ENCODE peak calls at places on chromosomes 7 and 10, in ten cellular contexts. One of them, this sample, is unnamed. For H3K36me3, the result is how much of the 10 kb centered on the place peaks cover.

GRCh38 chr7:110856704-110857103 is 234.2 kb upstream of the LRRN3 start:
- DNase-seq in neural progenitor cell: no peak
- DNase-seq in hepatocyte: no peak
- DNase-seq in Peyer's patch: no peak
- DNase-seq in breast epithelium: no peak
- DNase-seq in left lung: no peak
- DNase-seq in IMR-90: peak
- DNase-seq in lower lobe of right lung: no peak
- DNase-seq in PC-3: peak
- DNase-seq in psoas muscle: no peak
- DNase-seq in this sample: no peak

GRCh38 chr7:40571796-40572195 is 437.0 kb downstream of the SUGCT start:
- DNase-seq in Peyer's patch: no peak
- DNase-seq in breast epithelium: no peak
- DNase-seq in psoas muscle: no peak
- DNase-seq in IMR-90: peak
- DNase-seq in lower lobe of right lung: no peak
- DNase-seq in left lung: no peak
- DNase-seq in PC-3: peak
- DNase-seq in neural progenitor cell: no peak
- DNase-seq in hepatocyte: no peak
- DNase-seq in this sample: no peak

GRCh38 chr10:37707829-37708578 is 149.4 kb downstream of the ZNF248 start:
- DNase-seq in Peyer's patch: no peak
- DNase-seq in lower lobe of right lung: no peak
- DNase-seq in psoas muscle: no peak
- DNase-seq in breast epithelium: no peak
- DNase-seq in IMR-90: no peak
- DNase-seq in neural progenitor cell: no peak
- DNase-seq in left lung: no peak
- DNase-seq in PC-3: peak
- DNase-seq in hepatocyte: no peak
- DNase-seq in this sample: no peak

GRCh38 chr7:77413861-77414424 is 2.2 kb downstream of the GSAP start:
- DNase-seq in psoas muscle: no peak
- DNase-seq in hepatocyte: no peak
- DNase-seq in PC-3: peak
- DNase-seq in lower lobe of right lung: no peak
- DNase-seq in IMR-90: peak
- DNase-seq in Peyer's patch: no peak
- DNase-seq in neural progenitor cell: no peak
- DNase-seq in left lung: no peak
- DNase-seq in breast epithelium: no peak
- DNase-seq in this sample: no peak

GRCh38 chr10:34286136-34286739 is 528.9 kb downstream of the PARD3 start:
- DNase-seq in lower lobe of right lung: no peak
- DNase-seq in psoas muscle: no peak
- DNase-seq in Peyer's patch: no peak
- DNase-seq in neural progenitor cell: no peak
- DNase-seq in breast epithelium: no peak
- DNase-seq in PC-3: peak
- DNase-seq in left lung: no peak
- DNase-seq in hepatocyte: no peak
- DNase-seq in IMR-90: peak
- DNase-seq in this sample: no peak

GRCh38 chr10:7667262-7668141 is 736 bp upstream of the ITIH5 start:
- DNase-seq in IMR-90: no peak
- DNase-seq in hepatocyte: peak
- DNase-seq in neural progenitor cell: peak
- DNase-seq in psoas muscle: no peak
- DNase-seq in lower lobe of right lung: no peak
- DNase-seq in Peyer's patch: no peak
- DNase-seq in PC-3: no peak
- DNase-seq in left lung: no peak
- DNase-seq in breast epithelium: no peak
- DNase-seq in this sample: no peak

GRCh38 chr10:14571866-14572507 is 202.7 kb downstream of the FAM107B start:
- DNase-seq in hepatocyte: peak
- DNase-seq in IMR-90: peak
- DNase-seq in breast epithelium: peak
- DNase-seq in Peyer's patch: peak
- DNase-seq in PC-3: peak
- DNase-seq in psoas muscle: no peak
- DNase-seq in left lung: no peak
- DNase-seq in neural progenitor cell: no peak
- DNase-seq in lower lobe of right lung: peak
- DNase-seq in this sample: peak

GRCh38 chr10:59887972-59888640 is 18.2 kb downstream of the CCDC6 start:
- DNase-seq in neural progenitor cell: no peak
- DNase-seq in psoas muscle: no peak
- DNase-seq in Peyer's patch: no peak
- DNase-seq in left lung: no peak
- DNase-seq in lower lobe of right lung: no peak
- DNase-seq in IMR-90: no peak
- DNase-seq in hepatocyte: no peak
- DNase-seq in PC-3: no peak
- DNase-seq in breast epithelium: no peak
- DNase-seq in this sample: no peak

GRCh38 chr10:27699778-27700177 is 45.8 kb downstream of the MKX start:
- DNase-seq in Peyer's patch: no peak
- DNase-seq in breast epithelium: no peak
- DNase-seq in left lung: no peak
- DNase-seq in psoas muscle: no peak
- DNase-seq in IMR-90: peak
- DNase-seq in hepatocyte: no peak
- DNase-seq in neural progenitor cell: no peak
- DNase-seq in PC-3: peak
- DNase-seq in lower lobe of right lung: no peak
- DNase-seq in this sample: no peak

GRCh38 chr10:123911866-123912265 is 20.3 kb upstream of the CPXM2 start:
- DNase-seq in PC-3: no peak
- DNase-seq in neural progenitor cell: no peak
- DNase-seq in hepatocyte: peak
- DNase-seq in Peyer's patch: no peak
- DNase-seq in breast epithelium: no peak
- DNase-seq in psoas muscle: no peak
- DNase-seq in left lung: no peak
- DNase-seq in IMR-90: no peak
- DNase-seq in lower lobe of right lung: no peak
- DNase-seq in this sample: no peak

GRCh38 chr7:30831936-30832335 is 60.7 kb downstream of the MINDY4 start:
- DNase-seq in breast epithelium: no peak
- DNase-seq in IMR-90: no peak
- DNase-seq in PC-3: no peak
- DNase-seq in Peyer's patch: no peak
- DNase-seq in lower lobe of right lung: no peak
- DNase-seq in neural progenitor cell: no peak
- DNase-seq in left lung: no peak
- DNase-seq in psoas muscle: no peak
- DNase-seq in hepatocyte: no peak
- DNase-seq in this sample: no peak

GRCh38 chr7:151494569-151495284 is 25.0 kb downstream of the RHEB start:
- DNase-seq in left lung: no peak
- DNase-seq in psoas muscle: no peak
- DNase-seq in IMR-90: no peak
- DNase-seq in breast epithelium: no peak
- DNase-seq in lower lobe of right lung: no peak
- DNase-seq in neural progenitor cell: no peak
- DNase-seq in Peyer's patch: no peak
- DNase-seq in PC-3: peak
- DNase-seq in hepatocyte: no peak
- DNase-seq in this sample: no peak
- H3K27ac ChIP-seq in left lung: no peak
- H3K27ac ChIP-seq in psoas muscle: no peak
- H3K27ac ChIP-seq in IMR-90: no peak
- H3K27ac ChIP-seq in breast epithelium: peak
- H3K27ac ChIP-seq in lower lobe of right lung: no peak
- H3K27ac ChIP-seq in neural progenitor cell: no peak
- H3K27ac ChIP-seq in Peyer's patch: no peak
- H3K27ac ChIP-seq in PC-3: peak
- H3K27ac ChIP-seq in hepatocyte: no peak
- H3K27ac ChIP-seq in this sample: no peak

GRCh38 chr7:35676211-35676610 is 18.7 kb downstream of the HERPUD2 start:
- DNase-seq in hepatocyte: no peak
- DNase-seq in neural progenitor cell: no peak
- DNase-seq in Peyer's patch: no peak
- DNase-seq in lower lobe of right lung: no peak
- DNase-seq in IMR-90: no peak
- DNase-seq in psoas muscle: no peak
- DNase-seq in breast epithelium: no peak
- DNase-seq in PC-3: no peak
- DNase-seq in left lung: no peak
- DNase-seq in this sample: no peak
- TF ChIP-seq CTCF in hepatocyte: no peak
- TF ChIP-seq CTCF in neural progenitor cell: no peak
- TF ChIP-seq CTCF in Peyer's patch: no peak
- TF ChIP-seq CTCF in lower lobe of right lung: no peak
- TF ChIP-seq CTCF in IMR-90: no peak
- TF ChIP-seq CTCF in psoas muscle: no peak
- TF ChIP-seq CTCF in breast epithelium: no peak
- TF ChIP-seq CTCF in PC-3: peak
- TF ChIP-seq CTCF in left lung: no peak
- TF ChIP-seq CTCF in this sample: no peak

DNA sequence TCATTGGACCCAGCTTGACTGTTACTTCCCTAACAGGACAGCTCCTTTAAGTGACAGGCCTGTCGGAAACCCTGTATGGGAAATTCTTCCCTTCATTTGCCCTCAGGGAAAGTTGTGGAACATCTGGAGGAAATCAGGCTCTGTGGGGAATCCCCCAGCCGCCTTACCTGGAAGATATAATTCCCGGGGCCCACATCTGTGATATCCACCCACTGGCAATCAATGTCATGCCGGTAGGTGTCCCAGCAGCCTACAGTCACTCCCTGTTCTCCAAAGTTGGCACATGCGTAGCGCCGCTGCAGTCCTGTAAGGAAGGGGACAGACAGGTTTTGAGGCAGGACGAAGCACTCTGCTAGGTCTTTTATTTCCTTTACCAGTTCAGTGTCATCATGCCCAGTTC is 16.6 kb downstream of the LOXL4 start:
- DNase-seq in neural progenitor cell: no peak
- DNase-seq in breast epithelium: no peak
- DNase-seq in left lung: no peak
- DNase-seq in IMR-90: no peak
- DNase-seq in psoas muscle: no peak
- DNase-seq in hepatocyte: no peak
- DNase-seq in Peyer's patch: no peak
- DNase-seq in PC-3: no peak
- DNase-seq in lower lobe of right lung: no peak
- DNase-seq in this sample: no peak
- H3K36me3 ChIP-seq in neural progenitor cell: under half
- H3K36me3 ChIP-seq in breast epithelium: under half
- H3K36me3 ChIP-seq in left lung: under half
- H3K36me3 ChIP-seq in IMR-90: under half
- H3K36me3 ChIP-seq in psoas muscle: half or more
- H3K36me3 ChIP-seq in hepatocyte: under half
- H3K36me3 ChIP-seq in Peyer's patch: under half
- H3K36me3 ChIP-seq in PC-3: under half
- H3K36me3 ChIP-seq in lower lobe of right lung: half or more
- H3K36me3 ChIP-seq in this sample: under half

DNA sequence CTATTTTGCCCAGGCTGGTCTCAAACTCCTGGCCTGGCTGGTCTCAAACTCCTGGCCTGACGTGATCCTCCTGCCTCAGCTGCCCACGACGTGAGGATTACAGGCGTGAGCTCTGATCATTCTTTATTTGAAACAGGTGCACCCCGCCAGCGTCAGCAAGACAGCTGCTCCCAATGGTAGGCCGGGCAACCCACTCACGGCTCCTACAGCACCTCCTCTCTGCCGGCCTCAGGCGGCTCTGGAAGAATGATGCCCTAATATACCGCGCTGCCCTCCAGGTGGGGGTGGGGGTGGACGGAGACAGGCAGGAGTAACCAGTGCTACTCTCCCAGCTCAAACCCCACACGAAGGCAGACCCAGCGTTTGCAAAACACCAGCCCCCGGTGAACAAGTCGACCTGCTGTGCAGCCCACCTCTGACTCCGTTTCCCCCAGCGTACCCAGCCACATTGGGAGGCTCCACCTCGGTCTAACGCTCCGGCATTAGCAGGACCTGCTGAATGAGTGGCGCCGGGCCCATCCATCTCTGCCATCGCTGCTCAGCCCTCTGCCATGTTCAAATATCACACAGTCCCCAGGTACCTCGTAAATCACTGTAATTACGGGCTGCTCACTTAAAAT is 148.6 kb downstream of the ELFN1 start:
- DNase-seq in IMR-90: no peak
- DNase-seq in neural progenitor cell: no peak
- DNase-seq in left lung: no peak
- DNase-seq in hepatocyte: no peak
- DNase-seq in PC-3: no peak
- DNase-seq in psoas muscle: peak
- DNase-seq in Peyer's patch: no peak
- DNase-seq in lower lobe of right lung: peak
- DNase-seq in breast epithelium: no peak
- DNase-seq in this sample: no peak
- H3K27ac ChIP-seq in IMR-90: no peak
- H3K27ac ChIP-seq in neural progenitor cell: no peak
- H3K27ac ChIP-seq in left lung: no peak
- H3K27ac ChIP-seq in hepatocyte: no peak
- H3K27ac ChIP-seq in PC-3: no peak
- H3K27ac ChIP-seq in psoas muscle: peak
- H3K27ac ChIP-seq in Peyer's patch: no peak
- H3K27ac ChIP-seq in lower lobe of right lung: no peak
- H3K27ac ChIP-seq in breast epithelium: no peak
- H3K27ac ChIP-seq in this sample: no peak

DNA sequence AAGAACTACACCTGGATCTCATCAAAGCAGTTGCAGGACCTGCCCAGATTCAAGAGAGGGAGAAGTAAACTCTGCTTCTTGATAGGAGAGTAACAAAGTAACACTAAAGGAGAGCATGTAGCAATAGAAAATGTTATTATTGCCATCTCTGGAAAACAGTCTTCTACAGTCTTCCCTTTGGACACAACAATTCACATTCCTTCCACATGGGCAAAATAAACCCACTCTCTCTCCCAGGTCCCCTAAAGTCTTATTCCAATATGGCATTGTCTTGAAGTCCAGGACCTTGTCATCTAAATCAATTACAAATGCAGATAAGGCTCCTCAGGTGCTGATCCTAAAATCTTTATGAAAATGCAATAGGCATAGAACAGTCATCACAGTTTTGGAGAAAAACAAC is 10.3 kb upstream of the WNT2 start:
- DNase-seq in hepatocyte: no peak
- DNase-seq in breast epithelium: no peak
- DNase-seq in Peyer's patch: no peak
- DNase-seq in IMR-90: no peak
- DNase-seq in lower lobe of right lung: no peak
- DNase-seq in PC-3: no peak
- DNase-seq in psoas muscle: no peak
- DNase-seq in left lung: no peak
- DNase-seq in neural progenitor cell: no peak
- DNase-seq in this sample: no peak
- TF ChIP-seq CTCF in hepatocyte: no peak
- TF ChIP-seq CTCF in breast epithelium: no peak
- TF ChIP-seq CTCF in Peyer's patch: no peak
- TF ChIP-seq CTCF in IMR-90: no peak
- TF ChIP-seq CTCF in lower lobe of right lung: no peak
- TF ChIP-seq CTCF in PC-3: no peak
- TF ChIP-seq CTCF in psoas muscle: no peak
- TF ChIP-seq CTCF in left lung: no peak
- TF ChIP-seq CTCF in neural progenitor cell: peak
- TF ChIP-seq CTCF in this sample: no peak

This sample was measured in colonic mucosa.